ENCODE peak calls at places on chromosomes 11 and 22, in ten cellular contexts. N, S, K, U, P, A, F, L, Q and V are unnamed samples.

GRCh38 chr11:106691807-106692365 is 326.4 kb downstream of the GUCY1A2 start:
- DNase-seq in N (no peak), S (peak), K (no peak), U (no peak), P (no peak), A (no peak), F (no peak), L (no peak), Q (peak), V (peak)

GRCh38 chr22:35480143-35480542 is 60.5 kb upstream of the RASD2 start:
- DNase-seq in N (no peak), S (peak), K (no peak), U (no peak), P (peak), A (no peak), F (peak), L (no peak), Q (no peak), V (no peak)

GRCh38 chr11:93340223-93340622 is 9.7 kb downstream of the DEUP1 start:
- DNase-seq in N (no peak), S (no peak), K (no peak), U (no peak), P (no peak), A (no peak), F (no peak), L (no peak), Q (no peak), V (no peak)

GRCh38 chr11:5507586-5508305 is 2.0 kb downstream of the UBQLN3 start:
- DNase-seq in N (no peak), S (no peak), K (no peak), U (no peak), P (no peak), A (no peak), F (no peak), L (no peak), Q (no peak), V (no peak)

GRCh38 chr22:44351685-44352377 is 39.1 kb upstream of the SHISAL1 start:
- DNase-seq in N (no peak), S (peak), K (no peak), U (no peak), P (no peak), A (no peak), F (peak), L (no peak), Q (peak), V (peak)

GRCh38 chr22:41417622-41418390 is 28.8 kb downstream of the TOB2 start:
- DNase-seq in N (no peak), S (peak), K (peak), U (no peak), P (peak), A (no peak), F (no peak), L (no peak), Q (no peak), V (no peak)

GRCh38 chr22:23380230-23380573 is 199.9 kb downstream of the IGLL1 start:
- DNase-seq in N (peak), S (no peak), K (no peak), U (no peak), P (peak), A (no peak), F (no peak), L (no peak), Q (no peak), V (no peak)

GRCh38 chr11:117625237-117625636 is 171.8 kb downstream of the DSCAML1 start:
- DNase-seq in N (no peak), S (peak), K (no peak), U (no peak), P (no peak), A (no peak), F (no peak), L (no peak), Q (no peak), V (no peak)

GRCh38 chr11:112734207-112734606 is 227.0 kb upstream of the NCAM1 start:
- DNase-seq in N (peak), S (peak), K (no peak), U (peak), P (peak), A (peak), F (no peak), L (no peak), Q (peak), V (no peak)

GRCh38 chr22:40898850-40899357 is 37.0 kb upstream of the DNAJB7 start:
- DNase-seq in N (no peak), S (peak), K (no peak), U (no peak), P (no peak), A (no peak), F (peak), L (peak), Q (peak), V (no peak)

GRCh38 chr11:72828692-72829101 is 14.5 kb downstream of the ATG16L2 start:
- DNase-seq in N (no peak), S (no peak), K (peak), U (no peak), P (no peak), A (no peak), F (no peak), L (no peak), Q (no peak), V (no peak)

GRCh38 chr11:76074178-76075112 is 131.9 kb downstream of the WNT11 start:
- DNase-seq in N (no peak), S (peak), K (no peak), U (no peak), P (no peak), A (no peak), F (no peak), L (no peak), Q (peak), V (no peak)

GRCh38 chr11:5291207-5291838 is 10.4 kb downstream of the OR51B4 start:
- DNase-seq in N (no peak), S (peak), K (no peak), U (no peak), P (no peak), A (no peak), F (peak), L (no peak), Q (peak), V (no peak)

GRCh38 chr22:45647532-45648225 is 24.0 kb upstream of the ATXN10 start:
- DNase-seq in N (no peak), S (no peak), K (no peak), U (no peak), P (no peak), A (no peak), F (no peak), L (no peak), Q (no peak), V (no peak)

GRCh38 chr11:70733327-70734325 is 335.3 kb downstream of the CTTN start:
- DNase-seq in N (peak), S (no peak), K (peak), U (no peak), P (no peak), A (no peak), F (no peak), L (no peak), Q (no peak), V (no peak)

GRCh38 chr11:70297341-70297740 is 26.9 kb downstream of the PPFIA1 start:
- DNase-seq in N (no peak), S (peak), K (no peak), U (no peak), P (no peak), A (no peak), F (no peak), L (no peak), Q (peak), V (no peak)

GRCh38 chr11:126111458-126112116 is 48.9 kb upstream of the CDON start:
- DNase-seq in N (no peak), S (no peak), K (no peak), U (no peak), P (peak), A (no peak), F (no peak), L (no peak), Q (no peak), V (no peak)

GRCh38 chr22:31625661-31626426 is 36.2 kb downstream of the PISD start:
- DNase-seq in N (peak), S (peak), K (no peak), U (peak), P (peak), A (peak), F (no peak), L (no peak), Q (no peak), V (no peak)

GRCh38 chr22:44076825-44077224 is 52.7 kb downstream of the PARVB start:
- DNase-seq in N (no peak), S (no peak), K (no peak), U (no peak), P (no peak), A (no peak), F (no peak), L (no peak), Q (no peak), V (no peak)

GRCh38 chr11:27401280-27401679 is 38.3 kb upstream of the CCDC34 start:
- DNase-seq in N (no peak), S (no peak), K (no peak), U (no peak), P (no peak), A (no peak), F (no peak), L (no peak), Q (peak), V (no peak)

GRCh38 chr11:72584293-72584921 is 89.8 kb downstream of the PDE2A start:
- DNase-seq in N (peak), S (peak), K (peak), U (peak), P (peak), A (peak), F (no peak), L (no peak), Q (peak), V (no peak)

GRCh38 chr11:116537121-116537520 is 235.7 kb downstream of the BUD13 start:
- DNase-seq in N (no peak), S (no peak), K (no peak), U (no peak), P (peak), A (no peak), F (no peak), L (no peak), Q (no peak), V (no peak)

DNA sequence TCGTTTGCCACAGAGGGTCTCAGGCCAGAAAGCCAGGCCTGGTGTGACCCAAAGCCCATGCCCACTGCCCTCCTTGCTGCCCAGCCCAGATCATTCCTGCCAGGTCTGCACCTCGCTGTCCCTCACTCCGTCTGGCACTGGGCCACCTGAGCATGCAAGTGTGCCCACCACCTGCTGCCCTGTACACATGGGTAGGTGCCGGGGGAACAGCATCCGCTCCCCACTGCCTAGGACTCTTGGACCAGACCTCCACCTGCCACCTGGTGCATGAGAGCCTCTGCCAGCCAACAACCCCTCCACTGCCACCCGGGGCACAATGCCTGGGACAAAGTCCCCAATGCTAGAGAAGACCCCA is 12.5 kb downstream of the MGAT3 start:
- DNase-seq in N (no peak), S (no peak), K (no peak), U (no peak), P (no peak), A (no peak), F (no peak), L (no peak), Q (no peak), V (no peak)
- TF ChIP-seq CTCF in N (no peak), S (no peak), K (no peak), U (no peak), P (no peak), A (no peak), F (no peak), L (no peak), Q (no peak), V (no peak)

GRCh38 chr11:34890089-34890488 is 26.1 kb downstream of the APIP start:
- DNase-seq in N (no peak), S (peak), K (no peak), U (no peak), P (no peak), A (no peak), F (no peak), L (no peak), Q (peak), V (no peak)
- TF ChIP-seq CTCF in N (no peak), S (peak), K (no peak), U (no peak), P (peak), A (peak), F (no peak), L (no peak), Q (peak), V (peak)

DNA sequence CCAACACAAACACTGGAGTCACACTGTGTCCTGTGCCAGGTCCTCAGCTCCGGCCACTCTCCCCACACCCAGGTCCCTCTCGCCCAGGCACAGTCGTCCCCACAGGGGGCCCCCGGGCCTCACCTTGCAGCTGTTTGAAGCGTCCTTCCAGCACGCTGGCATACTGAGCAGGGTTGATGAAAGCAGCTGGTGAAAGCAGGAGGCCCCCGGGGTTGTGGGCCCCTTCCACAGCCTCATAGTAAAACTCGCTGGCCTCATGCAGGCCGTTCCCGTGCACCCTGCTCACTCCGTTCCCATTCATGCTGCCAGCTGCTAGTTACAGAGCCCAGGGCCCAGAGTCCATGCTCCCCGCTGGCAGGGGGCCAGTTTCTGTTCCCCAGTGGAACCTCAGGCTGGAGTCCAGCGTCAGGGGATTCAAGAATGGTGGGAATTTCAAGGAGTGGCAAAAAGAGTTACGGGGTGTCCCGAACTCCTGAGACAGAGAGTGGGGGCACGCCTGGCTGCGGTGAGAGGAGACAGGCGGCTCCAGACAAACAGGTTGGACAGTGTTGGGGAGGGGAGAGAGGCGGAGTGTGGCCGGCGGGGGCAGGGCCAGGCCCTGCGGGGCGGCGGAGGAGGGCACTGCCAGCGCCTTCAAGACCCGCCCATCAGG is 10.6 kb downstream of the SPTBN2 start:
- DNase-seq in N (peak), S (no peak), K (peak), U (peak), P (peak), A (no peak), F (no peak), L (no peak), Q (peak), V (peak)
- TF ChIP-seq CTCF in N (no peak), S (peak), K (peak), U (peak), P (peak), A (no peak), F (peak), L (no peak), Q (peak), V (no peak)

GRCh38 chr11:10551845-10552352 is 10.9 kb upstream of the RNF141 start:
- DNase-seq in N (no peak), S (no peak), K (no peak), U (no peak), P (no peak), A (no peak), F (no peak), L (no peak), Q (no peak), V (no peak)
- TF ChIP-seq CTCF in N (no peak), S (no peak), K (no peak), U (no peak), P (no peak), A (no peak), F (no peak), L (no peak), Q (no peak), V (no peak)

DNA sequence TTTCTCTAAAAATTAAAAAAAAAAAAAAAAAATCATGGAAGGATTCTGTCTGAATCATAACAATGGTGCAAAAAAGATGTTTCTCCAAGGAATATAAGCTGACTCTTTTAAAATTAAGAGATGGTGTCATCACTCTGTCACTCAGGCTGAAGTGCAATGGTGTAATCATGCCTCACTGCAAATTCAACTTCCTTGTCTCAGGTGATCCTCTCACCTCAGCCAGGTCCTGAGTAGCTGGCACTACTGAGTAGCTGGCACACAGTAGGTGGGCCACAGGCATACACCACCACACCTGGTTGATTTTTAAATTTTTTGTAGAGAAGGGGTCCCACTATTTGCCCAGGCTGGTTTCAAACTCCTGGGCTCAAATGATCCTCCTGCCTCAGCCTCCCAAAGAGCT is 54.8 kb upstream of the YPEL1 start:
- DNase-seq in N (no peak), S (no peak), K (no peak), U (no peak), P (no peak), A (no peak), F (no peak), L (no peak), Q (peak), V (no peak)
- TF ChIP-seq CTCF in N (no peak), S (no peak), K (no peak), U (no peak), P (no peak), A (no peak), F (no peak), L (no peak), Q (no peak), V (no peak)

DNA sequence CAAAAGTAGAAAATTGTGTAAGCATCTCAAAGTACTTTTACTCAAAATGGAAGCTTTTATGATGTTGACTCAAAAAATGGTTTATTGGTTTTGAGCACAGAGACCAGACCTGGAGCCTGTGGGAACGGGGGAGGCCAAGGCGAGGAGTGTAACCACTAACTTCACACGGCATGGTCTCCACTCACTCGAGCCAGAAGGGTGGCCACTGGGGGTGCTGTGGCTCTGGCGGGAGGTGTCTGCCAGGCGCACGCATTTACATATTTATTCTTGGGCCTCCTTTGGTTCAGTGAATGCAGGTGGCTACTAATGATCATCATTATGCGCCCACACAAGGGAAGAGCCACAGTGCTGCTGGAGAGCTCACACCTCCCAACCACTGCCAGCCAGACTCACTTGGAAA is 64.6 kb downstream of the FLRT1 start:
- DNase-seq in N (peak), S (no peak), K (no peak), U (no peak), P (no peak), A (no peak), F (no peak), L (peak), Q (no peak), V (no peak)
- TF ChIP-seq CTCF in N (no peak), S (no peak), K (no peak), U (no peak), P (no peak), A (peak), F (peak), L (peak), Q (peak), V (peak)

DNA sequence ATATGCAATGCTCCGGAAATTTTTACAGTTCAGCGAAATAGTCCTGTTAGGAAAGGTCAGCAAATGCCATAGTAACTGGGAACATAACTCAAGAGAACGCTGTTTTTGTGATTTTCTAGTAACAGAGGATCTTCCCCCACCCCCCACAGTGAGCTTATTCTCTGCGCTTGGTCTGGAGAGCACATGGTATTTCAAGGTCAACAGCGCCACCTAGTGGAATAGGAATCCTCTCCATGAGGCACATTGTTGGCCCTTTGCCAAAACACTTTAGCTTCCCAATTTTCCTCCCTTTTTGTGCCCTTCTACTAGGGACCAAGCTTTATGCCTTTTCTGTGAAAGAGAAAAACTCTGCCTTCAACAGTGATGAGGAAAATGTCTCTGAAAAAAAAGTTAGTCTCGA is 13.2 kb upstream of the OR4C12 start:
- DNase-seq in N (peak), S (peak), K (no peak), U (peak), P (no peak), A (peak), F (peak), L (no peak), Q (peak), V (no peak)
- TF ChIP-seq CTCF in N (peak), S (peak), K (peak), U (peak), P (no peak), A (no peak), F (peak), L (peak), Q (peak), V (peak)

GRCh38 chr11:62392506-62392905 is 26.3 kb upstream of the SCGB1A1 start:
- DNase-seq in N (no peak), S (no peak), K (no peak), U (no peak), P (no peak), A (no peak), F (no peak), L (no peak), Q (no peak), V (no peak)

GRCh38 chr11:62391642-62392425 is 27.0 kb upstream of the SCGB1A1 start:
- DNase-seq in N (no peak), S (no peak), K (no peak), U (no peak), P (no peak), A (no peak), F (no peak), L (no peak), Q (no peak), V (no peak)

GRCh38 chr11:62393735-62394134 is 25.1 kb upstream of the SCGB1A1 start:
- DNase-seq in N (no peak), S (no peak), K (no peak), U (no peak), P (no peak), A (no peak), F (no peak), L (no peak), Q (no peak), V (no peak)

GRCh38 chr11:62394825-62395538 is 23.9 kb upstream of the SCGB1A1 start:
- DNase-seq in N (peak), S (peak), K (peak), U (peak), P (peak), A (peak), F (peak), L (no peak), Q (peak), V (no peak)

DNA sequence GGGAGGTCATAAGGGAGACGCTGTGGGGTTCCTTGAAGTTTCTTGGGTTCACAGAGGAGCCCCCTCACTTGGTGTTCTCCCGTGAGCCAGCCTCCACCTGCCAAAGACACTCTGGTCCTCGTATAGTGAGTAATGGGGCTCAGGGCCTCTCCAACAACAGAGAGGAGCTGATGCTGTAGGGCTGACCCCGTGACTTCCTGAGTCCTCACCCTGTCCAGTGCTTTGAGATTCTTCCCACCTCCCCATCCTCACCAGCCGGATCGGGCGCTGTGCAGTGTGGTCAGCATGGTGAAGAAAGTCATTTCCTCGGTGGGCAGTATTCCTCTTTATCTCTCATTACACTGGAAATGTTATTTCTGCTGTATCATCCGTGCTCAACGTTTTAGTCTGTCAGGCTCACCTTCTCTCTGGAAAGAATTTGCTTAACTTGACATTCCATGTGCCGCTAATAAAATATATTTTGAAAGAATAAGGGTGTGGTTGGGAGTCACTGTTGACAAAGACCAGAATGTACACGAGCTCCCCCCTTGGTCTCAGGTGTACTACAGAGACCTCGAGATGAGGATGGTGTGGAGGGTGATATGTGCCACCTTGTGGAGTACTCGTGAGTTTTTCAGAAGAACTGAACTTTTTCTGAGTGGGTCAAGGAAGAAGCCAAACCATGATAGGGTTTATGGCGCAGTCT is 25.7 kb upstream of the SCGB1A1 start:
- DNase-seq in N (no peak), S (no peak), K (no peak), U (no peak), P (no peak), A (no peak), F (no peak), L (no peak), Q (peak), V (no peak)
- TF ChIP-seq CTCF in N (no peak), S (peak), K (no peak), U (no peak), P (peak), A (no peak), F (peak), L (peak), Q (peak), V (no peak)

GRCh38 chr11:130609121-130610035 is 160.9 kb downstream of the ADAMTS15 start:
- DNase-seq in N (peak), S (peak), K (peak), U (no peak), P (peak), A (no peak), F (no peak), L (no peak), Q (peak), V (no peak)
- TF ChIP-seq CTCF in N (no peak), S (no peak), K (no peak), U (no peak), P (no peak), A (no peak), F (no peak), L (no peak), Q (no peak), V (no peak)